ENCODE peak calls at places on chromosome 20, in six cellular contexts. D is WTC11; Q is Right ventricle myocardium superior; F is retina; X is effector memory CD8-positive, alpha-beta T cell; K is AG04450. I is an unnamed sample.

GRCh38 chr20:57426831-57427230 is 35.6 kb downstream of the RBM38 start:
- DNase-seq in Q (peak), X (no peak), F (no peak), K (no peak), D (no peak), I (no peak)

GRCh38 chr20:22795455-22795854 is 211.1 kb upstream of the FOXA2 start:
- DNase-seq in D (no peak), X (no peak), F (no peak), K (no peak), Q (no peak), I (no peak)

GRCh38 chr20:831251-831650 is 2.3 kb upstream of the FAM110A start:
- DNase-seq in D (no peak), X (no peak), K (no peak), Q (no peak), F (no peak), I (no peak)

GRCh38 chr20:49278817-49279676 is 1.2 kb upstream of the ZNFX1 start:
- DNase-seq in K (no peak), D (no peak), Q (peak), X (peak), F (no peak), I (peak)

GRCh38 chr20:19975901-19976300 is 41.3 kb upstream of the NAA20 start:
- DNase-seq in X (no peak), F (peak), D (no peak), Q (peak), K (no peak), I (no peak)

GRCh38 chr20:54062812-54063280 is 7.5 kb downstream of the BCAS1 start:
- DNase-seq in D (no peak), K (no peak), X (no peak), Q (no peak), F (peak), I (no peak)

GRCh38 chr20:4850960-4851359 is 129.3 kb downstream of the PRND start:
- DNase-seq in Q (no peak), F (no peak), D (no peak), X (no peak), K (no peak), I (no peak)

GRCh38 chr20:37622728-37623127 is 71.1 kb upstream of the CTNNBL1 start:
- DNase-seq in X (no peak), K (no peak), Q (no peak), F (no peak), D (no peak), I (no peak)

GRCh38 chr20:43766395-43766794 is 39.6 kb upstream of the GTSF1L start:
- DNase-seq in K (no peak), Q (peak), X (no peak), D (no peak), F (no peak), I (no peak)

GRCh38 chr20:38049800-38050199 is 16.3 kb downstream of the RPRD1B start:
- DNase-seq in Q (no peak), D (no peak), K (peak), F (no peak), X (no peak), I (no peak)

GRCh38 chr20:21090112-21090737 is 15.9 kb downstream of the LINC00237 start:
- DNase-seq in X (no peak), Q (no peak), D (no peak), F (no peak), K (no peak), I (no peak)

GRCh38 chr20:3691897-3692296 is 10.1 kb upstream of the ADAM33 start:
- DNase-seq in Q (no peak), K (no peak), X (no peak), D (no peak), F (no peak), I (no peak)

GRCh38 chr20:23114018-23114417 is 27.9 kb upstream of the CD93 start:
- DNase-seq in X (no peak), K (no peak), F (no peak), D (no peak), Q (peak), I (no peak)

GRCh38 chr20:17281478-17281877 is 54.6 kb downstream of the PCSK2 start:
- DNase-seq in F (no peak), K (no peak), D (peak), Q (no peak), X (no peak), I (peak)

GRCh38 chr20:57661201-57662027 is 41.2 kb upstream of the ZBP1 start:
- DNase-seq in D (peak), K (no peak), F (no peak), Q (peak), X (no peak), I (peak)

GRCh38 chr20:2162125-2162822 is 60.6 kb downstream of the STK35 start:
- DNase-seq in X (no peak), K (no peak), Q (no peak), F (no peak), D (no peak), I (no peak)

GRCh38 chr20:44615876-44616603 is 33.7 kb downstream of the PKIG start:
- DNase-seq in D (no peak), X (no peak), Q (peak), K (no peak), F (no peak), I (no peak)

GRCh38 chr20:47309806-47310426 is 46.6 kb downstream of the ZMYND8 start:
- DNase-seq in Q (no peak), X (no peak), K (no peak), D (peak), F (no peak), I (no peak)

GRCh38 chr20:7856756-7857155 is 83.5 kb downstream of the HAO1 start:
- DNase-seq in F (no peak), Q (no peak), D (no peak), X (no peak), K (no peak), I (no peak)

I was measured in glutamatergic neuron.